ENCODE peak calls at places on chromosomes 11 and 22, in nine cellular contexts. One of them, this sample, is unnamed.

GRCh38 chr11:69449320-69450063 is 32.0 kb upstream of the LINC01488 start:
- DNase-seq in activated CD8-positive, alpha-beta memory T cell treated with anti-CD3 and anti-CD28 coated beads for 1 hour: no peak
- DNase-seq in HCT116: no peak
- DNase-seq in lower leg skin: peak
- DNase-seq in activated CD4-positive, alpha-beta T cell treated with anti-CD3 and anti-CD28 coated beads, Interleukin-2, amount 10 ng/mL, durations not matched to agents 7 days and 5 days: no peak
- DNase-seq in GM04504: peak
- DNase-seq in T follicular helper cell: no peak
- DNase-seq in left cardiac atrium: peak
- DNase-seq in activated naive CD4-positive, alpha-beta T cell treated with anti-CD3 and anti-CD28 coated beads, Interleukin-2, amount 10 ng/mL, durations not matched to agents 7 days and 5 days: no peak
- DNase-seq in this sample: peak

GRCh38 chr11:2825886-2826678 is 59.5 kb downstream of the CDKN1C start:
- DNase-seq in lower leg skin: peak
- DNase-seq in T follicular helper cell: no peak
- DNase-seq in activated CD4-positive, alpha-beta T cell treated with anti-CD3 and anti-CD28 coated beads, Interleukin-2, amount 10 ng/mL, durations not matched to agents 7 days and 5 days: no peak
- DNase-seq in HCT116: no peak
- DNase-seq in activated CD8-positive, alpha-beta memory T cell treated with anti-CD3 and anti-CD28 coated beads for 1 hour: no peak
- DNase-seq in left cardiac atrium: peak
- DNase-seq in GM04504: peak
- DNase-seq in activated naive CD4-positive, alpha-beta T cell treated with anti-CD3 and anti-CD28 coated beads, Interleukin-2, amount 10 ng/mL, durations not matched to agents 7 days and 5 days: no peak
- DNase-seq in this sample: peak

GRCh38 chr11:117633186-117633585 is 163.8 kb downstream of the DSCAML1 start:
- DNase-seq in lower leg skin: no peak
- DNase-seq in activated CD8-positive, alpha-beta memory T cell treated with anti-CD3 and anti-CD28 coated beads for 1 hour: no peak
- DNase-seq in HCT116: no peak
- DNase-seq in activated naive CD4-positive, alpha-beta T cell treated with anti-CD3 and anti-CD28 coated beads, Interleukin-2, amount 10 ng/mL, durations not matched to agents 7 days and 5 days: no peak
- DNase-seq in left cardiac atrium: no peak
- DNase-seq in GM04504: no peak
- DNase-seq in T follicular helper cell: no peak
- DNase-seq in activated CD4-positive, alpha-beta T cell treated with anti-CD3 and anti-CD28 coated beads, Interleukin-2, amount 10 ng/mL, durations not matched to agents 7 days and 5 days: no peak
- DNase-seq in this sample: no peak

GRCh38 chr22:48248901-48249455 is 1486.5 kb downstream of the TBC1D22A start:
- DNase-seq in activated naive CD4-positive, alpha-beta T cell treated with anti-CD3 and anti-CD28 coated beads, Interleukin-2, amount 10 ng/mL, durations not matched to agents 7 days and 5 days: no peak
- DNase-seq in HCT116: no peak
- DNase-seq in activated CD8-positive, alpha-beta memory T cell treated with anti-CD3 and anti-CD28 coated beads for 1 hour: no peak
- DNase-seq in left cardiac atrium: no peak
- DNase-seq in T follicular helper cell: no peak
- DNase-seq in GM04504: no peak
- DNase-seq in lower leg skin: peak
- DNase-seq in activated CD4-positive, alpha-beta T cell treated with anti-CD3 and anti-CD28 coated beads, Interleukin-2, amount 10 ng/mL, durations not matched to agents 7 days and 5 days: no peak
- DNase-seq in this sample: no peak

GRCh38 chr11:87871071-87871470 is 304.2 kb downstream of the RAB38 start:
- DNase-seq in HCT116: no peak
- DNase-seq in left cardiac atrium: no peak
- DNase-seq in GM04504: no peak
- DNase-seq in activated naive CD4-positive, alpha-beta T cell treated with anti-CD3 and anti-CD28 coated beads, Interleukin-2, amount 10 ng/mL, durations not matched to agents 7 days and 5 days: no peak
- DNase-seq in T follicular helper cell: no peak
- DNase-seq in activated CD4-positive, alpha-beta T cell treated with anti-CD3 and anti-CD28 coated beads, Interleukin-2, amount 10 ng/mL, durations not matched to agents 7 days and 5 days: no peak
- DNase-seq in lower leg skin: no peak
- DNase-seq in activated CD8-positive, alpha-beta memory T cell treated with anti-CD3 and anti-CD28 coated beads for 1 hour: no peak
- DNase-seq in this sample: no peak

GRCh38 chr11:128725630-128726461 is 32.0 kb downstream of the FLI1 start:
- DNase-seq in activated CD4-positive, alpha-beta T cell treated with anti-CD3 and anti-CD28 coated beads, Interleukin-2, amount 10 ng/mL, durations not matched to agents 7 days and 5 days: peak
- DNase-seq in left cardiac atrium: no peak
- DNase-seq in activated CD8-positive, alpha-beta memory T cell treated with anti-CD3 and anti-CD28 coated beads for 1 hour: no peak
- DNase-seq in activated naive CD4-positive, alpha-beta T cell treated with anti-CD3 and anti-CD28 coated beads, Interleukin-2, amount 10 ng/mL, durations not matched to agents 7 days and 5 days: peak
- DNase-seq in GM04504: no peak
- DNase-seq in lower leg skin: no peak
- DNase-seq in HCT116: no peak
- DNase-seq in T follicular helper cell: peak
- DNase-seq in this sample: no peak

GRCh38 chr11:113104390-113105251 is 143.4 kb downstream of the NCAM1 start:
- DNase-seq in lower leg skin: no peak
- DNase-seq in activated naive CD4-positive, alpha-beta T cell treated with anti-CD3 and anti-CD28 coated beads, Interleukin-2, amount 10 ng/mL, durations not matched to agents 7 days and 5 days: no peak
- DNase-seq in activated CD4-positive, alpha-beta T cell treated with anti-CD3 and anti-CD28 coated beads, Interleukin-2, amount 10 ng/mL, durations not matched to agents 7 days and 5 days: no peak
- DNase-seq in GM04504: no peak
- DNase-seq in HCT116: no peak
- DNase-seq in left cardiac atrium: no peak
- DNase-seq in activated CD8-positive, alpha-beta memory T cell treated with anti-CD3 and anti-CD28 coated beads for 1 hour: no peak
- DNase-seq in T follicular helper cell: no peak
- DNase-seq in this sample: no peak

GRCh38 chr11:30579776-30580175 is 6.4 kb downstream of the MPPED2 start:
- DNase-seq in activated CD8-positive, alpha-beta memory T cell treated with anti-CD3 and anti-CD28 coated beads for 1 hour: no peak
- DNase-seq in activated naive CD4-positive, alpha-beta T cell treated with anti-CD3 and anti-CD28 coated beads, Interleukin-2, amount 10 ng/mL, durations not matched to agents 7 days and 5 days: no peak
- DNase-seq in lower leg skin: no peak
- DNase-seq in activated CD4-positive, alpha-beta T cell treated with anti-CD3 and anti-CD28 coated beads, Interleukin-2, amount 10 ng/mL, durations not matched to agents 7 days and 5 days: no peak
- DNase-seq in T follicular helper cell: no peak
- DNase-seq in left cardiac atrium: no peak
- DNase-seq in HCT116: no peak
- DNase-seq in GM04504: no peak
- DNase-seq in this sample: no peak

GRCh38 chr11:26297179-26297970 is 34.6 kb upstream of the ANO3 start:
- DNase-seq in left cardiac atrium: no peak
- DNase-seq in GM04504: no peak
- DNase-seq in HCT116: peak
- DNase-seq in activated CD8-positive, alpha-beta memory T cell treated with anti-CD3 and anti-CD28 coated beads for 1 hour: no peak
- DNase-seq in activated CD4-positive, alpha-beta T cell treated with anti-CD3 and anti-CD28 coated beads, Interleukin-2, amount 10 ng/mL, durations not matched to agents 7 days and 5 days: peak
- DNase-seq in lower leg skin: no peak
- DNase-seq in activated naive CD4-positive, alpha-beta T cell treated with anti-CD3 and anti-CD28 coated beads, Interleukin-2, amount 10 ng/mL, durations not matched to agents 7 days and 5 days: no peak
- DNase-seq in T follicular helper cell: no peak
- DNase-seq in this sample: no peak

GRCh38 chr11:124510279-124510678 is 33.2 kb downstream of the OR8B12 start:
- DNase-seq in GM04504: no peak
- DNase-seq in activated CD8-positive, alpha-beta memory T cell treated with anti-CD3 and anti-CD28 coated beads for 1 hour: no peak
- DNase-seq in left cardiac atrium: no peak
- DNase-seq in HCT116: no peak
- DNase-seq in T follicular helper cell: no peak
- DNase-seq in activated naive CD4-positive, alpha-beta T cell treated with anti-CD3 and anti-CD28 coated beads, Interleukin-2, amount 10 ng/mL, durations not matched to agents 7 days and 5 days: no peak
- DNase-seq in activated CD4-positive, alpha-beta T cell treated with anti-CD3 and anti-CD28 coated beads, Interleukin-2, amount 10 ng/mL, durations not matched to agents 7 days and 5 days: no peak
- DNase-seq in lower leg skin: no peak
- DNase-seq in this sample: no peak

GRCh38 chr11:57899378-57899777 is 124.3 kb upstream of the OR9Q1 start:
- DNase-seq in activated CD8-positive, alpha-beta memory T cell treated with anti-CD3 and anti-CD28 coated beads for 1 hour: no peak
- DNase-seq in GM04504: no peak
- DNase-seq in activated naive CD4-positive, alpha-beta T cell treated with anti-CD3 and anti-CD28 coated beads, Interleukin-2, amount 10 ng/mL, durations not matched to agents 7 days and 5 days: no peak
- DNase-seq in lower leg skin: no peak
- DNase-seq in HCT116: no peak
- DNase-seq in activated CD4-positive, alpha-beta T cell treated with anti-CD3 and anti-CD28 coated beads, Interleukin-2, amount 10 ng/mL, durations not matched to agents 7 days and 5 days: no peak
- DNase-seq in T follicular helper cell: no peak
- DNase-seq in left cardiac atrium: no peak
- DNase-seq in this sample: no peak

GRCh38 chr11:73047773-73048371 is 94.2 kb downstream of the FCHSD2 start:
- DNase-seq in HCT116: no peak
- DNase-seq in T follicular helper cell: no peak
- DNase-seq in GM04504: no peak
- DNase-seq in left cardiac atrium: no peak
- DNase-seq in activated CD8-positive, alpha-beta memory T cell treated with anti-CD3 and anti-CD28 coated beads for 1 hour: no peak
- DNase-seq in lower leg skin: no peak
- DNase-seq in activated naive CD4-positive, alpha-beta T cell treated with anti-CD3 and anti-CD28 coated beads, Interleukin-2, amount 10 ng/mL, durations not matched to agents 7 days and 5 days: no peak
- DNase-seq in activated CD4-positive, alpha-beta T cell treated with anti-CD3 and anti-CD28 coated beads, Interleukin-2, amount 10 ng/mL, durations not matched to agents 7 days and 5 days: no peak
- DNase-seq in this sample: no peak

GRCh38 chr11:31340903-31341572 is 28.5 kb downstream of the DCDC1 start:
- DNase-seq in left cardiac atrium: no peak
- DNase-seq in activated CD4-positive, alpha-beta T cell treated with anti-CD3 and anti-CD28 coated beads, Interleukin-2, amount 10 ng/mL, durations not matched to agents 7 days and 5 days: peak
- DNase-seq in lower leg skin: no peak
- DNase-seq in T follicular helper cell: no peak
- DNase-seq in HCT116: peak
- DNase-seq in GM04504: no peak
- DNase-seq in activated CD8-positive, alpha-beta memory T cell treated with anti-CD3 and anti-CD28 coated beads for 1 hour: no peak
- DNase-seq in activated naive CD4-positive, alpha-beta T cell treated with anti-CD3 and anti-CD28 coated beads, Interleukin-2, amount 10 ng/mL, durations not matched to agents 7 days and 5 days: peak
- DNase-seq in this sample: no peak

GRCh38 chr11:69729252-69729651 is 25.4 kb upstream of the FGF19 start:
- DNase-seq in lower leg skin: no peak
- DNase-seq in activated CD8-positive, alpha-beta memory T cell treated with anti-CD3 and anti-CD28 coated beads for 1 hour: no peak
- DNase-seq in HCT116: no peak
- DNase-seq in GM04504: no peak
- DNase-seq in activated CD4-positive, alpha-beta T cell treated with anti-CD3 and anti-CD28 coated beads, Interleukin-2, amount 10 ng/mL, durations not matched to agents 7 days and 5 days: no peak
- DNase-seq in left cardiac atrium: no peak
- DNase-seq in T follicular helper cell: no peak
- DNase-seq in activated naive CD4-positive, alpha-beta T cell treated with anti-CD3 and anti-CD28 coated beads, Interleukin-2, amount 10 ng/mL, durations not matched to agents 7 days and 5 days: no peak
- DNase-seq in this sample: no peak

GRCh38 chr11:113201055-113201818 is 113.1 kb upstream of the TTC12 start:
- DNase-seq in HCT116: no peak
- DNase-seq in activated CD8-positive, alpha-beta memory T cell treated with anti-CD3 and anti-CD28 coated beads for 1 hour: no peak
- DNase-seq in activated CD4-positive, alpha-beta T cell treated with anti-CD3 and anti-CD28 coated beads, Interleukin-2, amount 10 ng/mL, durations not matched to agents 7 days and 5 days: no peak
- DNase-seq in left cardiac atrium: no peak
- DNase-seq in lower leg skin: no peak
- DNase-seq in GM04504: no peak
- DNase-seq in activated naive CD4-positive, alpha-beta T cell treated with anti-CD3 and anti-CD28 coated beads, Interleukin-2, amount 10 ng/mL, durations not matched to agents 7 days and 5 days: no peak
- DNase-seq in T follicular helper cell: no peak
- DNase-seq in this sample: no peak

GRCh38 chr11:79193663-79194062 is 247.2 kb downstream of the TENM4 start:
- DNase-seq in HCT116: no peak
- DNase-seq in T follicular helper cell: no peak
- DNase-seq in activated CD8-positive, alpha-beta memory T cell treated with anti-CD3 and anti-CD28 coated beads for 1 hour: no peak
- DNase-seq in lower leg skin: peak
- DNase-seq in activated naive CD4-positive, alpha-beta T cell treated with anti-CD3 and anti-CD28 coated beads, Interleukin-2, amount 10 ng/mL, durations not matched to agents 7 days and 5 days: no peak
- DNase-seq in left cardiac atrium: no peak
- DNase-seq in activated CD4-positive, alpha-beta T cell treated with anti-CD3 and anti-CD28 coated beads, Interleukin-2, amount 10 ng/mL, durations not matched to agents 7 days and 5 days: no peak
- DNase-seq in GM04504: no peak
- DNase-seq in this sample: no peak

GRCh38 chr22:27795053-27795452 is 6.5 kb downstream of the MN1 start:
- DNase-seq in left cardiac atrium: no peak
- DNase-seq in T follicular helper cell: no peak
- DNase-seq in activated CD4-positive, alpha-beta T cell treated with anti-CD3 and anti-CD28 coated beads, Interleukin-2, amount 10 ng/mL, durations not matched to agents 7 days and 5 days: no peak
- DNase-seq in activated naive CD4-positive, alpha-beta T cell treated with anti-CD3 and anti-CD28 coated beads, Interleukin-2, amount 10 ng/mL, durations not matched to agents 7 days and 5 days: no peak
- DNase-seq in GM04504: no peak
- DNase-seq in HCT116: no peak
- DNase-seq in activated CD8-positive, alpha-beta memory T cell treated with anti-CD3 and anti-CD28 coated beads for 1 hour: no peak
- DNase-seq in lower leg skin: no peak
- DNase-seq in this sample: no peak

GRCh38 chr11:96187779-96188624 is 155.0 kb downstream of the MAML2 start:
- DNase-seq in lower leg skin: no peak
- DNase-seq in activated CD4-positive, alpha-beta T cell treated with anti-CD3 and anti-CD28 coated beads, Interleukin-2, amount 10 ng/mL, durations not matched to agents 7 days and 5 days: no peak
- DNase-seq in activated naive CD4-positive, alpha-beta T cell treated with anti-CD3 and anti-CD28 coated beads, Interleukin-2, amount 10 ng/mL, durations not matched to agents 7 days and 5 days: no peak
- DNase-seq in left cardiac atrium: peak
- DNase-seq in GM04504: peak
- DNase-seq in HCT116: no peak
- DNase-seq in T follicular helper cell: no peak
- DNase-seq in activated CD8-positive, alpha-beta memory T cell treated with anti-CD3 and anti-CD28 coated beads for 1 hour: no peak
- DNase-seq in this sample: no peak

GRCh38 chr11:69383946-69384547 is 90.1 kb downstream of the MYEOV start:
- DNase-seq in activated CD8-positive, alpha-beta memory T cell treated with anti-CD3 and anti-CD28 coated beads for 1 hour: no peak
- DNase-seq in activated CD4-positive, alpha-beta T cell treated with anti-CD3 and anti-CD28 coated beads, Interleukin-2, amount 10 ng/mL, durations not matched to agents 7 days and 5 days: no peak
- DNase-seq in HCT116: no peak
- DNase-seq in T follicular helper cell: no peak
- DNase-seq in left cardiac atrium: no peak
- DNase-seq in lower leg skin: peak
- DNase-seq in activated naive CD4-positive, alpha-beta T cell treated with anti-CD3 and anti-CD28 coated beads, Interleukin-2, amount 10 ng/mL, durations not matched to agents 7 days and 5 days: peak
- DNase-seq in GM04504: no peak
- DNase-seq in this sample: peak

GRCh38 chr11:133913761-133914160 is 43.0 kb downstream of the IGSF9B start:
- DNase-seq in lower leg skin: no peak
- DNase-seq in HCT116: no peak
- DNase-seq in activated CD8-positive, alpha-beta memory T cell treated with anti-CD3 and anti-CD28 coated beads for 1 hour: no peak
- DNase-seq in left cardiac atrium: no peak
- DNase-seq in GM04504: no peak
- DNase-seq in T follicular helper cell: no peak
- DNase-seq in activated naive CD4-positive, alpha-beta T cell treated with anti-CD3 and anti-CD28 coated beads, Interleukin-2, amount 10 ng/mL, durations not matched to agents 7 days and 5 days: no peak
- DNase-seq in activated CD4-positive, alpha-beta T cell treated with anti-CD3 and anti-CD28 coated beads, Interleukin-2, amount 10 ng/mL, durations not matched to agents 7 days and 5 days: no peak
- DNase-seq in this sample: no peak

GRCh38 chr11:11577932-11578331 is 43.9 kb downstream of the GALNT18 start:
- DNase-seq in lower leg skin: peak
- DNase-seq in activated CD8-positive, alpha-beta memory T cell treated with anti-CD3 and anti-CD28 coated beads for 1 hour: no peak
- DNase-seq in activated CD4-positive, alpha-beta T cell treated with anti-CD3 and anti-CD28 coated beads, Interleukin-2, amount 10 ng/mL, durations not matched to agents 7 days and 5 days: no peak
- DNase-seq in HCT116: no peak
- DNase-seq in activated naive CD4-positive, alpha-beta T cell treated with anti-CD3 and anti-CD28 coated beads, Interleukin-2, amount 10 ng/mL, durations not matched to agents 7 days and 5 days: no peak
- DNase-seq in GM04504: no peak
- DNase-seq in left cardiac atrium: no peak
- DNase-seq in T follicular helper cell: no peak
- DNase-seq in this sample: no peak

GRCh38 chr22:35986085-35986484 is 42.5 kb downstream of the RBFOX2 start:
- DNase-seq in activated CD8-positive, alpha-beta memory T cell treated with anti-CD3 and anti-CD28 coated beads for 1 hour: no peak
- DNase-seq in activated CD4-positive, alpha-beta T cell treated with anti-CD3 and anti-CD28 coated beads, Interleukin-2, amount 10 ng/mL, durations not matched to agents 7 days and 5 days: no peak
- DNase-seq in T follicular helper cell: no peak
- DNase-seq in lower leg skin: no peak
- DNase-seq in left cardiac atrium: no peak
- DNase-seq in activated naive CD4-positive, alpha-beta T cell treated with anti-CD3 and anti-CD28 coated beads, Interleukin-2, amount 10 ng/mL, durations not matched to agents 7 days and 5 days: no peak
- DNase-seq in GM04504: no peak
- DNase-seq in HCT116: no peak
- DNase-seq in this sample: no peak

GRCh38 chr11:20038364-20038893 is 121.8 kb downstream of the DBX1 start:
- DNase-seq in HCT116: no peak
- DNase-seq in T follicular helper cell: no peak
- DNase-seq in left cardiac atrium: no peak
- DNase-seq in GM04504: no peak
- DNase-seq in activated naive CD4-positive, alpha-beta T cell treated with anti-CD3 and anti-CD28 coated beads, Interleukin-2, amount 10 ng/mL, durations not matched to agents 7 days and 5 days: no peak
- DNase-seq in lower leg skin: no peak
- DNase-seq in activated CD4-positive, alpha-beta T cell treated with anti-CD3 and anti-CD28 coated beads, Interleukin-2, amount 10 ng/mL, durations not matched to agents 7 days and 5 days: no peak
- DNase-seq in activated CD8-positive, alpha-beta memory T cell treated with anti-CD3 and anti-CD28 coated beads for 1 hour: no peak
- DNase-seq in this sample: no peak

GRCh38 chr11:1219836-1220810 is 2.7 kb upstream of the MUC5B start:
- DNase-seq in left cardiac atrium: peak
- DNase-seq in activated CD4-positive, alpha-beta T cell treated with anti-CD3 and anti-CD28 coated beads, Interleukin-2, amount 10 ng/mL, durations not matched to agents 7 days and 5 days: no peak
- DNase-seq in activated naive CD4-positive, alpha-beta T cell treated with anti-CD3 and anti-CD28 coated beads, Interleukin-2, amount 10 ng/mL, durations not matched to agents 7 days and 5 days: no peak
- DNase-seq in T follicular helper cell: no peak
- DNase-seq in activated CD8-positive, alpha-beta memory T cell treated with anti-CD3 and anti-CD28 coated beads for 1 hour: no peak
- DNase-seq in lower leg skin: peak
- DNase-seq in GM04504: no peak
- DNase-seq in HCT116: no peak
- DNase-seq in this sample: no peak

GRCh38 chr11:102234779-102235439 is 82.4 kb upstream of the BIRC3 start:
- DNase-seq in left cardiac atrium: no peak
- DNase-seq in lower leg skin: peak
- DNase-seq in activated naive CD4-positive, alpha-beta T cell treated with anti-CD3 and anti-CD28 coated beads, Interleukin-2, amount 10 ng/mL, durations not matched to agents 7 days and 5 days: no peak
- DNase-seq in HCT116: no peak
- DNase-seq in T follicular helper cell: no peak
- DNase-seq in activated CD8-positive, alpha-beta memory T cell treated with anti-CD3 and anti-CD28 coated beads for 1 hour: no peak
- DNase-seq in GM04504: no peak
- DNase-seq in activated CD4-positive, alpha-beta T cell treated with anti-CD3 and anti-CD28 coated beads, Interleukin-2, amount 10 ng/mL, durations not matched to agents 7 days and 5 days: no peak
- DNase-seq in this sample: no peak

GRCh38 chr11:128521697-128522062 is 65.7 kb downstream of the ETS1 start:
- DNase-seq in activated CD8-positive, alpha-beta memory T cell treated with anti-CD3 and anti-CD28 coated beads for 1 hour: no peak
- DNase-seq in T follicular helper cell: no peak
- DNase-seq in GM04504: no peak
- DNase-seq in activated naive CD4-positive, alpha-beta T cell treated with anti-CD3 and anti-CD28 coated beads, Interleukin-2, amount 10 ng/mL, durations not matched to agents 7 days and 5 days: peak
- DNase-seq in activated CD4-positive, alpha-beta T cell treated with anti-CD3 and anti-CD28 coated beads, Interleukin-2, amount 10 ng/mL, durations not matched to agents 7 days and 5 days: peak
- DNase-seq in HCT116: no peak
- DNase-seq in left cardiac atrium: peak
- DNase-seq in lower leg skin: peak
- DNase-seq in this sample: no peak

GRCh38 chr22:31537019-31537535 is 40.7 kb downstream of the SFI1 start:
- DNase-seq in activated CD8-positive, alpha-beta memory T cell treated with anti-CD3 and anti-CD28 coated beads for 1 hour: no peak
- DNase-seq in left cardiac atrium: no peak
- DNase-seq in activated CD4-positive, alpha-beta T cell treated with anti-CD3 and anti-CD28 coated beads, Interleukin-2, amount 10 ng/mL, durations not matched to agents 7 days and 5 days: peak
- DNase-seq in GM04504: no peak
- DNase-seq in activated naive CD4-positive, alpha-beta T cell treated with anti-CD3 and anti-CD28 coated beads, Interleukin-2, amount 10 ng/mL, durations not matched to agents 7 days and 5 days: no peak
- DNase-seq in T follicular helper cell: no peak
- DNase-seq in lower leg skin: peak
- DNase-seq in HCT116: no peak
- DNase-seq in this sample: no peak

GRCh38 chr22:35915477-35916013 is 113.1 kb downstream of the RBFOX2 start:
- DNase-seq in HCT116: no peak
- DNase-seq in left cardiac atrium: no peak
- DNase-seq in lower leg skin: no peak
- DNase-seq in activated CD4-positive, alpha-beta T cell treated with anti-CD3 and anti-CD28 coated beads, Interleukin-2, amount 10 ng/mL, durations not matched to agents 7 days and 5 days: no peak
- DNase-seq in GM04504: no peak
- DNase-seq in activated CD8-positive, alpha-beta memory T cell treated with anti-CD3 and anti-CD28 coated beads for 1 hour: no peak
- DNase-seq in T follicular helper cell: no peak
- DNase-seq in activated naive CD4-positive, alpha-beta T cell treated with anti-CD3 and anti-CD28 coated beads, Interleukin-2, amount 10 ng/mL, durations not matched to agents 7 days and 5 days: no peak
- DNase-seq in this sample: no peak

GRCh38 chr11:119782673-119783072 is 53.7 kb upstream of the NECTIN1 start:
- DNase-seq in HCT116: no peak
- DNase-seq in GM04504: no peak
- DNase-seq in activated CD8-positive, alpha-beta memory T cell treated with anti-CD3 and anti-CD28 coated beads for 1 hour: no peak
- DNase-seq in activated CD4-positive, alpha-beta T cell treated with anti-CD3 and anti-CD28 coated beads, Interleukin-2, amount 10 ng/mL, durations not matched to agents 7 days and 5 days: no peak
- DNase-seq in T follicular helper cell: no peak
- DNase-seq in activated naive CD4-positive, alpha-beta T cell treated with anti-CD3 and anti-CD28 coated beads, Interleukin-2, amount 10 ng/mL, durations not matched to agents 7 days and 5 days: no peak
- DNase-seq in left cardiac atrium: no peak
- DNase-seq in lower leg skin: no peak
- DNase-seq in this sample: no peak